ENCODE peak calls at places on chromosome 1, in five cellular contexts. Q is IMR-90, F is adrenal gland, L is fibroblast of lung, G is aorta. A is an unnamed sample. For H3K9me3 and H3K36me3, the result is how much of the 10 kb centered on the place peaks cover.

GRCh38 chr1:23558140-23558871 is 995 bp downstream of the ID3 start:
- DNase-seq in F (peak), L (peak), Q (peak), G (peak), A (peak)

GRCh38 chr1:196607940-196608339 is 300 bp downstream of the KCNT2 start:
- DNase-seq in F (no peak), G (no peak), L (peak), Q (no peak), A (no peak)

GRCh38 chr1:232260861-232261260 is 369.1 kb downstream of the SIPA1L2 start:
- DNase-seq in G (no peak), L (no peak), Q (no peak), F (no peak), A (no peak)

GRCh38 chr1:30268923-30269666 is 454.3 kb downstream of the MATN1 start:
- DNase-seq in Q (no peak), G (no peak), F (no peak), L (no peak), A (no peak)

GRCh38 chr1:59926381-59927243 is at the start of gene CYP2J2:
- DNase-seq in G (peak), F (peak), Q (no peak), L (peak), A (peak)

GRCh38 chr1:154614887-154615286 is 6.9 kb upstream of the ADAR start:
- DNase-seq in Q (no peak), L (no peak), G (no peak), F (peak), A (no peak)

GRCh38 chr1:215082532-215083407 is at the start of gene KCNK2:
- DNase-seq in G (peak), Q (peak), L (peak), F (peak), A (no peak)

GRCh38 chr1:182051938-182052337 is 9.6 kb downstream of the ZNF648 start:
- DNase-seq in L (no peak), Q (no peak), F (no peak), G (no peak), A (no peak)

GRCh38 chr1:178502856-178503255 is 6.1 kb upstream of the CLEC20A start:
- DNase-seq in Q (no peak), L (no peak), G (no peak), F (no peak), A (no peak)

GRCh38 chr1:9852004-9852403 is 28.2 kb upstream of the CLSTN1 start:
- DNase-seq in L (no peak), F (no peak), Q (no peak), G (no peak), A (no peak)

GRCh38 chr1:202012544-202013478 is 2.4 kb downstream of the ELF3 start:
- DNase-seq in G (no peak), F (no peak), L (no peak), Q (no peak), A (no peak)

GRCh38 chr1:57831624-57832023 is 407.8 kb upstream of the DAB1 start:
- DNase-seq in Q (no peak), G (no peak), F (no peak), L (peak), A (no peak)

GRCh38 chr1:201737350-201738060 is 91.5 kb upstream of the IPO9 start:
- DNase-seq in L (peak), F (no peak), Q (peak), G (no peak), A (peak)

GRCh38 chr1:25896266-25896665 is 10.0 kb downstream of the STMN1 start:
- DNase-seq in L (peak), G (no peak), F (no peak), Q (peak), A (no peak)

GRCh38 chr1:172041689-172042088 is 200.4 kb downstream of the DNM3 start:
- DNase-seq in L (peak), F (no peak), Q (peak), G (no peak), A (no peak)

DNA sequence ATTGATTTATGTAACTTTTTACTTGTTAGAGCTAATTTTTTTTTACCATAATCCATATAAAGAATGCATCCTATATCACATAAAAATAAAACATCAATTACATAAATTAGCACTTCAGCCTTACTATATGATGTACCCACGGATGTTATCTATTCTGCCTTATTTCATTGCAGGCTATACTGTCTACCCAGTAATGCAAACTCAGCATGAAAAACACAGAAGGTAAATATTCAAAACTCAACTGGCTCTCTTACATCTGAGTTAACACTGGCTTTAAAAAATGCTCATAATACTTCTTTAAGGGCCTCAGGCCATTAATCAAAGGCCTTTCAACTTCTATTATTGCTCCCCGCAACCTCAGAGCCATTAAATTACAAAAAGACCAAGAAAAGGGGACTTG is 65.8 kb downstream of the AHCTF1 start:
- DNase-seq in G (no peak), Q (no peak), F (no peak), L (no peak), A (no peak)
- H3K4me3 ChIP-seq in G (no peak), Q (no peak), F (no peak), L (no peak), A (no peak)

GRCh38 chr1:184289825-184290550 is 96.8 kb upstream of the C1orf21 start:
- DNase-seq in Q (no peak), L (no peak), G (no peak), F (no peak), A (no peak)
- H3K9me3 ChIP-seq in Q (under half), L (under half), G (under half), F (under half), A (under half)

GRCh38 chr1:94265931-94266330 is 28.5 kb upstream of the ARHGAP29 start:
- DNase-seq in Q (peak), F (no peak), G (no peak), L (no peak), A (no peak)
- H3K36me3 ChIP-seq in Q (under half), F (under half), G (under half), L (under half), A (under half)

DNA sequence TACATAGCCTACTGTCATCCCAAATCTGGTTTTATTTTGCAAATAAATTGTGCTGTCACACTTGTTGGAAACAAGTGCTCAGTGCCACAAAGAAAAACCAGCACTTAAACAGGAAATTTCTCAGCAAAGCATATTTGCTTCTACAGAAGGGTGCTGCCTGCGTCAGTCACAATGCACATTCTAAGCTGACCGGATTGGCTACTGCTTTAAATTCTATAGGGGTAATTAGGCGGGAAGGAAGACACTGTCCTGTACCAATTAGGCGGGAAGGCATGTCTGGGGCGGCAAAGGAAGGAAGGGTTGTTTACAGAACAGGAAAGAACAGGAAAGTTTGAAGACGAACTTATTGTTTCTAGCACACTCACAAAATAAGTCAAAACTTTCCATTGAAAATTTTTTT is 2.8 kb downstream of the IFI16 start:
- DNase-seq in Q (peak), F (no peak), L (peak), G (no peak), A (no peak)
- H3K4me3 ChIP-seq in Q (peak), F (no peak), L (peak), G (no peak), A (peak)

DNA sequence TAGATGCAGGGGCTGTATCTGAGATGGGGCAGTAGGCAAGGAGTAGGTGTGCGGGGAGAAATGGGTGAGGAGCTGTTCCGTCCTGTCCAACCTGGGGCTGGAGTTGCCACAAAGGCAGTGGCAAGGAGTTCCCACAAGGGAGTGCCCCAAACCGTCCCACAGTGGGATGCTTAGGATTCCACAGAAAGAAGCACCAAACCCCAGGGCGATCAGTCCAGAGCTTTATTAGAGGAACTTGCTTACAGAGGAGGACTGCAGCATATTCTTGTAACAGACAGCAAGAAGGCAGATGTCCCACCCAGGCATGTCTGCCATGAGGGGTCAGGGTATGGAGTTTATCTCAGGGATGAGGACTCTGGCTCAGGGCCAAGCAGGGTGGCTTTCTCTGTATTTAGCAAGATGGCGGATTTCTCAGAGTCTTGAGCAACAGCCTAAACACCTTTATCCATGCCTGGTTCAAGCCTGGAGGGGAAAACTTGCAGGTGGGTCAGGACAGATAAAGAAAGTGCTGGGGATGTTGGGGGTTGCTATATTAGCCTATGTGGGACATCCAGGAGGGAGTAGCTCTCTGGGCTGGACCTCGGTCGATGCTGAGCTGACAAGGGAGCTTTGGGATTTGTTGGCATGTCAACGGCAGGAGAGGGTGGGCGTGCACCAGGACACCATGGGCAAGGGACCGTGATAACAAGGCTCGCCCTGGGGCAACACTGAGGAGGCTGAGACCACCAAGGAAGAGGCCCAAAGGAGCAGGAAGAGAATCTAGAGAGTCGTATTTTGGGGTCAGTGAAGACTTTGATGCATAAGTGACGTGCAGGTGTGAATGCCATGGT is 32.8 kb downstream of the OBSCN start:
- DNase-seq in F (no peak), Q (no peak), L (no peak), G (no peak), A (no peak)
- H3K9me3 ChIP-seq in F (under half), Q (under half), L (under half), G (under half), A (under half)

DNA sequence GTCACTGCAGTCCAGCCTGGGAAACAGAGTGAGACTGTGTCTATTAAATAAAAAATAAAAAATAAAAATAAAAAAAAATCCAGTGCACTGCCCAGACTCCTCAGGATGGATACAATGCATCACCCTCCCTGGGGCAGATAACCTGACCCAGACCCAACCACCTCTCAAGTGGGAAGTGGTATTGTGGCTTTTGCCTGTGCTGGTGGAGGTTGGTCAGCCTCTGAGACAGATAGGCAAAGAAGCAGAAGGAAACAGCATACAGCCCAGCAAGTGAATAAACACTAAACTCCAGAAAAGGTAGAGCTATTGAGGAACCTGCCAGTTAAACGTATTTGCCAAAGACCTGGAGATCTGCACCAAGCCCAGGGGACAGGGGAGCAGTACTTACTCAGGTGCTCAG is 21.9 kb downstream of the HHIPL2 start:
- DNase-seq in Q (no peak), F (no peak), L (no peak), G (no peak), A (no peak)
- H3K36me3 ChIP-seq in Q (under half), F (under half), L (under half), G (under half), A (under half)

GRCh38 chr1:8461341-8462110 is 143.6 kb downstream of the SLC45A1 start:
- DNase-seq in L (no peak), F (no peak), G (no peak), Q (no peak), A (no peak)

GRCh38 chr1:8458607-8459006 is 140.7 kb downstream of the SLC45A1 start:
- DNase-seq in G (no peak), F (no peak), Q (no peak), L (no peak), A (no peak)

GRCh38 chr1:8462298-8462946 is 144.5 kb downstream of the SLC45A1 start:
- DNase-seq in L (no peak), G (no peak), Q (no peak), F (no peak), A (no peak)

GRCh38 chr1:8460132-8460544 is 142.2 kb downstream of the SLC45A1 start:
- DNase-seq in L (no peak), G (no peak), F (no peak), Q (no peak), A (no peak)

DNA sequence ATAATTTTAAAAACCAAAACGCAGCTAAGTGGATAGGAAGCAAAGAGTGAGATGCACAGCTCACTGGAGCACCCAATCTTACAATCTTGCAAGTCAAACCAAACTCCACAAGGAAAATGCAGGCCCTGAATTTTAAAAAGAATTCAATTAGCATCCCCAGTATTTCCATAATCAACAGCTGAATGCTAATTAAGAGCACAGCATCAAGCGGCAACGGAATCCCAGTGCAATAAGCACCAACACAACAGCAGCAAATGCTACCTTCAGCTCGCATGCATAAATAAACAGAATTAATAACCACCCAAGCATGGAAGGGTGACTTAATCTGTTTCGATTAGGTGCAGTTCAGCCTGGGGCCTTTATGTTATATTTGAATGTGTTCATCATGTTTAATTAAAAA is 142.9 kb downstream of the SLC45A1 start:
- DNase-seq in Q (no peak), L (no peak), F (no peak), G (no peak), A (no peak)
- H3K4me3 ChIP-seq in Q (no peak), L (no peak), F (no peak), G (no peak), A (no peak)

A was measured in left ventricle myocardium inferior.